ENCODE peak calls at places on chromosome 4, in four cellular contexts. Y is NCI-H1092, A is activated gamma-delta T cell treated with Interleukin-2 at 50 U/mL for 16 hours, O is A549. R is an unnamed sample.

GRCh38 chr4:43242611-43243010 is 350.1 kb downstream of the GRXCR1 start:
- DNase-seq in Y (no peak), A (no peak), O (no peak), R (no peak)

GRCh38 chr4:182807346-182807745 is 109.8 kb downstream of the DCTD start:
- DNase-seq in Y (no peak), A (no peak), O (no peak), R (no peak)

GRCh38 chr4:62302710-62303109 is 1102.6 kb downstream of the ADGRL3 start:
- DNase-seq in Y (no peak), A (no peak), O (no peak), R (no peak)

GRCh38 chr4:54233128-54233696 is 4.1 kb downstream of the PDGFRA start:
- DNase-seq in Y (peak), A (peak), O (peak), R (peak)

GRCh38 chr4:184675018-184675417 is 25.5 kb downstream of the PRIMPOL start:
- DNase-seq in Y (no peak), A (no peak), O (no peak), R (no peak)

GRCh38 chr4:68738036-68738435 is 67.6 kb upstream of the UGT2B15 start:
- DNase-seq in Y (no peak), A (no peak), O (no peak), R (no peak)

GRCh38 chr4:133270021-133270570 is 121.0 kb downstream of the PCDH10 start:
- DNase-seq in Y (no peak), A (no peak), O (no peak), R (no peak)

GRCh38 chr4:26410385-26411293 is 79.6 kb downstream of the CCKAR start:
- DNase-seq in Y (peak), A (peak), O (peak), R (peak)

GRCh38 chr4:21134994-21135393 is 434.7 kb downstream of the PACRGL start:
- DNase-seq in Y (peak), A (no peak), O (peak), R (no peak)

GRCh38 chr4:4734425-4734824 is 125.0 kb upstream of the MSX1 start:
- DNase-seq in Y (no peak), A (no peak), O (no peak), R (no peak)

GRCh38 chr4:3079694-3080123 is 5.2 kb downstream of the HTT start:
- DNase-seq in Y (no peak), A (no peak), O (no peak), R (no peak)

GRCh38 chr4:128787509-128788311 is 21.8 kb upstream of the JADE1 start:
- DNase-seq in Y (no peak), A (no peak), O (no peak), R (no peak)

R was measured in H54.